ENCODE peak calls at places on chromosomes 12 and 14, in eight cellular contexts. B is Caki2; N is NK-92 treated with Interleukin-12 subunit alpha and Interleukin-12 subunit beta, amount 100 ng/mL, for 24 hours; W is activated T-helper 1 cell treated with Interleukin-2 at 50 U/mL for 16 hours; E is HS-27A; P is HepG2; T is epithelial cell of esophagus; G is G401. F is an unnamed sample.

GRCh38 chr12:128976120-128976519 is 122.8 kb downstream of the GLT1D1 start:
- DNase-seq in B (no peak), N (no peak), W (no peak), E (no peak), P (no peak), T (no peak), G (no peak), F (no peak)

GRCh38 chr14:62428429-62429203 is 616.6 kb downstream of the KCNH5 start:
- DNase-seq in B (no peak), N (no peak), W (no peak), E (no peak), P (no peak), T (peak), G (no peak), F (no peak)

GRCh38 chr12:17266856-17267255 is 660.9 kb upstream of the LMO3 start:
- DNase-seq in B (no peak), N (no peak), W (no peak), E (no peak), P (no peak), T (no peak), G (no peak), F (no peak)

GRCh38 chr12:24414421-24414820 is 465.0 kb upstream of the SOX5 start:
- DNase-seq in B (no peak), N (no peak), W (no peak), E (no peak), P (no peak), T (no peak), G (no peak), F (no peak)

GRCh38 chr14:41609704-41610183 is 3.1 kb downstream of the LRFN5 start:
- DNase-seq in B (no peak), N (no peak), W (no peak), E (no peak), P (no peak), T (no peak), G (peak), F (no peak)

GRCh38 chr12:116263844-116264243 is 13.6 kb downstream of the MED13L start:
- DNase-seq in B (no peak), N (no peak), W (no peak), E (no peak), P (peak), T (no peak), G (peak), F (no peak)

GRCh38 chr14:105602243-105602750 is 75.9 kb downstream of the TMEM121 start:
- DNase-seq in B (no peak), N (no peak), W (no peak), E (no peak), P (no peak), T (no peak), G (no peak), F (no peak)

GRCh38 chr12:42584539-42585174 is 4.9 kb downstream of the PRICKLE1 start:
- DNase-seq in B (no peak), N (no peak), W (no peak), E (no peak), P (no peak), T (no peak), G (no peak), F (no peak)

GRCh38 chr12:13817131-13817530 is 164.3 kb downstream of the GRIN2B start:
- DNase-seq in B (no peak), N (no peak), W (no peak), E (no peak), P (no peak), T (no peak), G (no peak), F (no peak)

GRCh38 chr12:6460751-6461371 is 9.0 kb downstream of the TAPBPL start:
- DNase-seq in B (no peak), N (no peak), W (no peak), E (no peak), P (no peak), T (no peak), G (no peak), F (no peak)

GRCh38 chr14:68757618-68758081 is 35.2 kb downstream of the ZFP36L1 start:
- DNase-seq in B (no peak), N (no peak), W (no peak), E (no peak), P (peak), T (no peak), G (no peak), F (no peak)

GRCh38 chr12:12859690-12860089 is 31.7 kb upstream of the GPRC5A start:
- DNase-seq in B (no peak), N (no peak), W (no peak), E (no peak), P (no peak), T (peak), G (no peak), F (no peak)

GRCh38 chr14:103629503-103630121 is 601 bp downstream of the KLC1 start:
- DNase-seq in B (peak), N (peak), W (peak), E (no peak), P (no peak), T (peak), G (peak), F (no peak)

GRCh38 chr14:60174352-60175254 is 9.4 kb upstream of the DHRS7 start:
- DNase-seq in B (no peak), N (no peak), W (no peak), E (no peak), P (no peak), T (peak), G (no peak), F (no peak)

GRCh38 chr12:26611598-26611997 is 221.4 kb downstream of the ITPR2 start:
- DNase-seq in B (no peak), N (no peak), W (no peak), E (no peak), P (no peak), T (no peak), G (no peak), F (no peak)

GRCh38 chr14:24211311-24211710 is 2.0 kb downstream of the CHMP4A start:
- DNase-seq in B (no peak), N (no peak), W (no peak), E (no peak), P (no peak), T (no peak), G (no peak), F (no peak)

GRCh38 chr12:94535614-94535932 is 75.9 kb upstream of the CEP83 start:
- DNase-seq in B (no peak), N (no peak), W (no peak), E (no peak), P (peak), T (no peak), G (no peak), F (no peak)

GRCh38 chr12:90410962-90411361 is 544.0 kb downstream of the CCER1 start:
- DNase-seq in B (no peak), N (no peak), W (no peak), E (no peak), P (no peak), T (no peak), G (no peak), F (no peak)

GRCh38 chr14:85907536-85907935 is 377.6 kb downstream of the FLRT2 start:
- DNase-seq in B (no peak), N (no peak), W (no peak), E (no peak), P (no peak), T (no peak), G (no peak), F (no peak)

GRCh38 chr12:27330846-27331245 is 1.8 kb upstream of the BMAL2 start:
- DNase-seq in B (no peak), N (no peak), W (no peak), E (no peak), P (no peak), T (peak), G (no peak), F (no peak)

GRCh38 chr12:47818007-47818376 is 1.7 kb downstream of the HDAC7 start:
- DNase-seq in B (no peak), N (no peak), W (no peak), E (no peak), P (no peak), T (no peak), G (no peak), F (no peak)

GRCh38 chr12:110874781-110875180 is 28.0 kb downstream of the CCDC63 start:
- DNase-seq in B (no peak), N (no peak), W (no peak), E (no peak), P (no peak), T (no peak), G (no peak), F (no peak)

GRCh38 chr12:122873540-122873939 is 22.4 kb downstream of the VPS37B start:
- DNase-seq in B (no peak), N (no peak), W (no peak), E (no peak), P (no peak), T (no peak), G (no peak), F (no peak)

GRCh38 chr14:104048758-104049496 is 36.6 kb upstream of the ASPG start:
- DNase-seq in B (no peak), N (no peak), W (no peak), E (no peak), P (no peak), T (peak), G (no peak), F (no peak)